ENCODE peak calls at places on chromosomes 1 and 21, in nine cellular contexts. F is GM23248, X is BJ, V is HFF-Myc, L is uterus, C is endothelial cell of umbilical vein, Y is adipocyte, W is dorsolateral prefrontal cortex, D is foreskin fibroblast. S is an unnamed sample.
A peak's percentile ranks its signal among the peaks of the same experiment; 100 is the strongest.

GRCh38 chr1:3319874-3320245 is 134.6 kb upstream of the ARHGEF16 start:
- DNase-seq in F (peak; percentile 60), X (no peak), V (no peak), L (peak; percentile 34), C (peak; percentile 32), Y (peak; percentile 68), W (no peak), D (peak; percentile 74), S (peak; percentile 53)

GRCh38 chr1:44294588-44295007 is 60.5 kb downstream of the ERI3 start:
- DNase-seq in F (peak; percentile 95), X (peak; percentile 46), V (no peak), L (peak; percentile 51), C (no peak), Y (no peak), W (peak; percentile 43), D (peak; percentile 90), S (peak; percentile 97)

GRCh38 chr21:37237346-37237745 is 29.8 kb downstream of the VPS26C start:
- DNase-seq in F (no peak), X (no peak), V (no peak), L (no peak), C (no peak), Y (no peak), W (no peak), D (no peak), S (no peak)

GRCh38 chr1:205003358-205004145 is 39.5 kb upstream of the CNTN2 start:
- DNase-seq in F (no peak), X (no peak), V (no peak), L (no peak), C (no peak), Y (no peak), W (no peak), D (no peak), S (no peak)

GRCh38 chr1:99680258-99680657 is 34.3 kb downstream of the PALMD start:
- DNase-seq in F (peak; percentile 50), X (no peak), V (no peak), L (no peak), C (peak; percentile 58), Y (peak; percentile 36), W (no peak), D (peak; percentile 71), S (no peak)

GRCh38 chr21:34511154-34511553 is 856 bp downstream of the KCNE1 start:
- DNase-seq in F (peak; percentile 66), X (no peak), V (no peak), L (no peak), C (no peak), Y (no peak), W (no peak), D (peak; percentile 30), S (peak; percentile 42)

GRCh38 chr21:41877901-41878830 is 978 bp downstream of the PRDM15 start:
- DNase-seq in F (peak; percentile 81), X (no peak), V (peak; percentile 31), L (peak; percentile 37), C (peak; percentile 55), Y (peak; percentile 68), W (no peak), D (peak; percentile 77), S (peak; percentile 65)

GRCh38 chr1:28926629-28927441 is 12.5 kb downstream of the EPB41 start:
- DNase-seq in F (no peak), X (no peak), V (no peak), L (no peak), C (peak; percentile 93), Y (no peak), W (no peak), D (no peak), S (no peak)

GRCh38 chr1:208038303-208038702 is 127.4 kb upstream of the CD34 start:
- DNase-seq in F (no peak), X (no peak), V (no peak), L (no peak), C (no peak), Y (no peak), W (no peak), D (no peak), S (no peak)

GRCh38 chr1:100582943-100583342 is 45.0 kb downstream of the GPR88 start:
- DNase-seq in F (no peak), X (no peak), V (no peak), L (no peak), C (no peak), Y (no peak), W (no peak), D (no peak), S (no peak)

GRCh38 chr1:115317101-115318012 is 20.7 kb downstream of the NGF start:
- DNase-seq in F (no peak), X (no peak), V (peak; percentile 92), L (no peak), C (no peak), Y (no peak), W (no peak), D (peak; percentile 81), S (peak; percentile 75)

GRCh38 chr1:54259546-54259945 is 59.6 kb downstream of the MRPL37 start:
- DNase-seq in F (no peak), X (no peak), V (no peak), L (no peak), C (no peak), Y (no peak), W (no peak), D (no peak), S (no peak)
- H3K4me3 ChIP-seq in F (no peak overlapping the region), X (no peak overlapping the region), V (no peak overlapping the region), L (no peak overlapping the region), C (no peak overlapping the region), Y (no peak overlapping the region), W (no peak overlapping the region), D (no peak overlapping the region), S (no peak overlapping the region)

DNA sequence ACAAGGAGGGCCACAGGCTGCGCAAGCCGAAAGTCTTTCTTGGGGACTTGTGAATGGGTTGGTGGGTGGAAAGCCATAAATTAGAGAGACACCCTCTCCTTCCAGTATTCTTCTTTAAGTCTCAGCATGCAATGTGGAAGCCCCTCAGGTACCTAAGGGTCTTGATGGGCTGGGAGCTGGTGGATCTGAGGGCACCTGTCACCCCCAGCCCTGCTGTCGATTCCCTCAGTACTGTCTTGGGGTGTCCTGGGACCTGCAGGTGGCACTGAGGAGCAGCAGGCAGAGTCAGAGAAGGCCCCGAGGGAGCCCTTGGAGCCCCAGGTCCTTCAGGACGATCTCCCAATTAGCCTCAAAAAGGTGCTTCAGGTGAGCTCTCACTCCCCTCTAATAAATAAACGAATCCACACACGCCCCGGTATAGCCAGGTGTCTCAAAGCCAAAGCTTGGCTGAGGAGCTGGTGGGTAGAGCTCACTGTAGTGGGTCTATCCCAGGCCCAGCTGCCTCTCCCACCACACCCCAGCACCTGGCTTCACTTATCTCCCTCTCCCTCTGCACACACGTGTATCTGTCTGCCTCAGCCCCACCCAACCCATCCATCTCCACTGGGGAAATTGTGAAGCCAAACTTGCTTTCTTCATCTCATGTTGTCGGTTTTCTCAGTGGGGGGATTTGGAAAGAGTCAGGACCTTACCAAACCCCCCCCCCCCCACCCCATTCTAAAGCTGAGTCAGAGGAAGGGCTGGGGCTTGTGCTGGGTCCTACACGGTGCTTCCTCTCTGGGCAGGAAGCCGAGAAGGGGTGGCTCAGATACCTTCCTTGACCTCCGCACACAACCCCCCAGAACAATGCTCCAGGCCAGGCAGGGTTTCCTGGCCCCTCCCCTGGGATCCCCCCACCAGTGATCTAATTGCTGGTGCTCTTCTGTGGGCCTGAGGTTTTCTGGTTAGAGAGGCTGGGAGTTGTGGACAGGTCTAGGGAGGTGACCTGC is 1.6 kb downstream of the ADAM15 start:
- DNase-seq in F (peak; percentile 37), X (no peak), V (no peak), L (peak; percentile 62), C (peak; percentile 59), Y (no peak), W (no peak), D (peak; percentile 46), S (no peak)
- H3K4me3 ChIP-seq in F (peak overlapping the region; percentile 74), X (peak overlapping the region; percentile 68), V (peak overlapping the region; percentile 89), L (peak overlapping the region; percentile 61), C (peak overlapping the region; percentile 74), Y (peak overlapping the region; percentile 89), W (peak overlapping the region; percentile 80), D (peak overlapping the region; percentile 77), S (peak overlapping the region; percentile 76)

GRCh38 chr1:19448491-19449439 is 36.6 kb downstream of the CAPZB start:
- DNase-seq in F (peak; percentile 94), X (peak; percentile 80), V (peak; percentile 97), L (peak; percentile 78), C (peak; percentile 66), Y (peak; percentile 97), W (no peak), D (peak; percentile 99), S (peak; percentile 93)

GRCh38 chr1:19447550-19447949 is 37.8 kb downstream of the CAPZB start:
- DNase-seq in F (no peak), X (no peak), V (no peak), L (no peak), C (no peak), Y (no peak), W (no peak), D (no peak), S (no peak)

GRCh38 chr1:19452221-19452663 is 33.1 kb downstream of the CAPZB start:
- DNase-seq in F (peak; percentile 97), X (peak; percentile 80), V (peak; percentile 68), L (no peak), C (no peak), Y (no peak), W (no peak), D (peak; percentile 98), S (peak; percentile 94)

GRCh38 chr1:19450811-19451564 is 34.4 kb downstream of the CAPZB start:
- DNase-seq in F (peak; percentile 97), X (peak; percentile 84), V (peak; percentile 88), L (peak; percentile 72), C (peak; percentile 90), Y (peak; percentile 94), W (no peak), D (peak; percentile 95), S (peak; percentile 94)

DNA sequence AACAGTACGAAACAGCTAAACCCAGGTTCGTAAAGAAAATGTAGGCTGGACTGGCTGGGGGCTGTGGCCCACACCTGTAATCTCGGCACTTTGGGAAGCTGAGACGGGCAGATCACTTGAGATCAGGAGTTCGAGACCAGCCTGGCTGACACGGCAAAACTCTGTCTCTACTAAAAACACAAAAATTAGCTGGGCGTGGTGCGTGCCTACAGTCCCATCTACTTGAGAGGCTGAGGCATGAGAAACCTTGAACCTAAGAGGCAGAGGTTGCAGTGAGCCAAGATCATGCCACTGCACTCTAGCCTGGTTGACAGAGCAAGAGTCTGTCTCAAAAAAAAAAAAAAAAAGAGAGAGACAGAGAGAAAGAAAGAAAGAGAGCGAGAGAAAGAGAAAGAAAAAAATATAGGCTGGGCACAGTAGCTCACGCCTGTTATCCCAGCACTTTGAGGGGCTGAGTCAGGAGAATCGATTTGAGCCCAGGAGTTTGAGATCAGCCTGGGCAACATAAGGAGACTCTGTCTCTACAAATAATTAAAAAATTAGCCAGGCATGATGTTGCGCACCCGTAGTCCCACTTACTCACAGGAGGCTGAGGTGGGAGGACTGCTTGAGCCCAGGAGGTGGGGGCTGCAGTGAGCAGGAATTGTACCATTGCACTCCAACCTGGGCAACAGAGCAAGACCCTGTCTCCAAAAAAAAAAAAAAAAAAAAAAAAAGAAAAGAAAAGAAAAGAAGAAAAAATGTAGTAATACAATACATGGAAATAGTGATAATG is 35.7 kb downstream of the CAPZB start:
- DNase-seq in F (no peak), X (no peak), V (no peak), L (no peak), C (no peak), Y (no peak), W (no peak), D (peak; percentile 51), S (no peak)
- H3K4me3 ChIP-seq in F (no peak overlapping the region), X (no peak overlapping the region), V (no peak overlapping the region), L (no peak overlapping the region), C (no peak overlapping the region), Y (no peak overlapping the region), W (no peak overlapping the region), D (peak overlapping the region; percentile 37), S (no peak overlapping the region)

DNA sequence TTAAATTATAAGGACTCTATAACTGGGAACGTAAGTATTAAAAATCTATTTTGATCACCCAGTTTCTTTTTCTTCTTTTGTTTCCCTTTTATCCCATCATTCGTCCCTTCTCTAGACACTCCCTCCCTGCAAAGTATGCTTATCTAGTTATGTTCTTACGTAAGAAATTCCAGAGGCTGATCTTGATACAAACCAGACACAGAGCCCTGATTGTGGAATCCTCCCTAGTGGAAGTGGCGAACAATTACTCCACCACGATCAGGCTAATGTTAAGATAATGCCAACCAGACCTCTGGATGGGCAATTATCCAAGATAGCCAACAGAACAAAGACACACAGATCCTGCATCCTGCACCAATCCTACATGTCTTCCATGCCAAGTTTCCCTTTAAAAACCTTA is 1557.4 kb downstream of the PLA2G4A start:
- DNase-seq in F (no peak), X (no peak), V (no peak), L (no peak), C (no peak), Y (peak; percentile 31), W (no peak), D (no peak), S (no peak)
- H3K4me3 ChIP-seq in F (no peak overlapping the region), X (no peak overlapping the region), V (no peak overlapping the region), L (no peak overlapping the region), C (no peak overlapping the region), Y (no peak overlapping the region), W (no peak overlapping the region), D (no peak overlapping the region), S (no peak overlapping the region)

S was measured in AG10803.